ENCODE peak calls at places on chromosomes 13 and 19, in four cellular contexts. O is ascending aorta, T is adrenal gland, Y is neural progenitor cell. U is an unnamed sample.

GRCh38 chr13:28794370-28794769 is 25.8 kb upstream of the MTUS2 start:
- DNase-seq in T (no peak), Y (no peak), O (no peak), U (no peak)

GRCh38 chr13:43374621-43375020 is 351.2 kb downstream of the DNAJC15 start:
- DNase-seq in Y (no peak), O (no peak), T (no peak), U (no peak)

GRCh38 chr13:40247845-40248244 is 418.6 kb downstream of the FOXO1 start:
- DNase-seq in T (no peak), O (no peak), Y (no peak), U (no peak)

GRCh38 chr13:78603240-78603947 is at the start of gene POU4F1:
- DNase-seq in O (no peak), T (no peak), Y (peak; percentile 93), U (no peak)

GRCh38 chr13:21071015-21071414 is 9.6 kb upstream of the LATS2 start:
- DNase-seq in O (no peak), Y (no peak), T (peak; percentile 38), U (no peak)

GRCh38 chr13:26872444-26873173 is 112.0 kb upstream of the GPR12 start:
- DNase-seq in T (peak; percentile 65), Y (peak; percentile 87), O (no peak), U (peak; percentile 20)

GRCh38 chr13:112067871-112068305 is 939 bp downstream of the SOX1 start:
- DNase-seq in T (no peak), Y (peak; percentile 76), O (no peak), U (no peak)

GRCh38 chr13:102847272-102848234 is 1.7 kb downstream of the ERCC5 start:
- DNase-seq in O (no peak), T (no peak), Y (peak; percentile 46), U (no peak)

GRCh38 chr19:54660967-54661366 is 1.8 kb upstream of the LILRB4 start:
- DNase-seq in T (no peak), Y (no peak), O (no peak), U (no peak)

GRCh38 chr13:33536639-33537425 is 251.3 kb upstream of the STARD13 start:
- DNase-seq in T (no peak), O (no peak), Y (no peak), U (no peak)

GRCh38 chr19:36097036-36097435 is 13.9 kb upstream of the OVOL3 start:
- DNase-seq in T (no peak), Y (peak; percentile 55), O (no peak), U (no peak)

GRCh38 chr13:50319603-50320296 is 304.5 kb downstream of the KCNRG start:
- DNase-seq in O (no peak), Y (no peak), T (no peak), U (no peak)

GRCh38 chr19:14432817-14433453 is at the start of gene PKN1:
- DNase-seq in O (no peak), T (peak; percentile 50), Y (peak; percentile 91), U (peak; percentile 72)

GRCh38 chr19:12890787-12891552 is at the start of gene GCDH:
- DNase-seq in O (peak; percentile 99), Y (peak; percentile 99), T (peak; percentile 99), U (peak; percentile 81)

GRCh38 chr19:408441-409005 is 424 bp downstream of the C2CD4C start:
- DNase-seq in T (no peak), Y (no peak), O (no peak), U (no peak)

GRCh38 chr19:33440241-33440640 is 66.7 kb downstream of the CEBPG start:
- DNase-seq in Y (no peak), T (no peak), O (no peak), U (no peak)

GRCh38 chr13:27006519-27007161 is 165.0 kb downstream of the USP12 start:
- DNase-seq in Y (peak; percentile 43), T (no peak), O (no peak), U (no peak)

GRCh38 chr19:16283103-16283469 is 41.5 kb upstream of the KLF2 start:
- DNase-seq in T (no peak), Y (no peak), O (no peak), U (no peak)

GRCh38 chr19:4577020-4577782 is 17.7 kb upstream of the SEMA6B start:
- DNase-seq in O (no peak), T (no peak), Y (no peak), U (no peak)
- TF ChIP-seq CTCF in O (no peak), T (no peak), Y (no peak), U (no peak)

GRCh38 chr19:40594657-40595077 is 6.5 kb upstream of the LTBP4 start:
- DNase-seq in Y (no peak), O (no peak), T (no peak), U (no peak)
- TF ChIP-seq CTCF in Y (no peak), O (no peak), T (no peak), U (no peak)

DNA sequence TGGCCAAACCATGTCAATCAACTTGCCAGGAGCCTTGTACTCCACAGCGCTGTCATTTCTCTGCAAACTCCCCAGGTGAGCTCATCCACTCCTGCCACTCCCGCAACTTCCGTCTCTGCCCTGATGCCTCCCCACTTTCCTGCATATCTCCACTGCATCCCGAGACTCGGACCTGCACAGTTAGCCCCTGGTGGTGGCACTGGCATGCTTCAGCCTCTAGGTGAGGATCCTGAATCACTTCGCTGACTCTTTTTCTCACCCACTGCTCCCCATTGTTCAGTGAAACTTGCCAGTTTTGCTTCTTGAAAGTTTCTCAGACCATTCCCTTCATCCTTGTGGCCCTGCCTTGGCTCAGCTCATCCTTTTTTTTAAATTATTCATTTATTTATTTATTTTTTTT is 3.4 kb upstream of the CTU1 start:
- DNase-seq in O (no peak), Y (peak; percentile 51), T (no peak), U (no peak)
- TF ChIP-seq CTCF in O (no peak), Y (peak; percentile 45), T (peak; percentile 14), U (no peak)

GRCh38 chr19:48826606-48827020 is 9.7 kb downstream of the HSD17B14 start:
- DNase-seq in T (no peak), Y (peak; percentile 30), O (no peak), U (no peak)
- TF ChIP-seq CTCF in T (no peak), Y (peak; percentile 39), O (no peak), U (no peak)

GRCh38 chr13:53206455-53206854 is 177.8 kb downstream of the OLFM4 start:
- DNase-seq in O (no peak), T (no peak), Y (no peak), U (no peak)
- TF ChIP-seq CTCF in O (no peak), T (no peak), Y (peak; percentile 70), U (no peak)

DNA sequence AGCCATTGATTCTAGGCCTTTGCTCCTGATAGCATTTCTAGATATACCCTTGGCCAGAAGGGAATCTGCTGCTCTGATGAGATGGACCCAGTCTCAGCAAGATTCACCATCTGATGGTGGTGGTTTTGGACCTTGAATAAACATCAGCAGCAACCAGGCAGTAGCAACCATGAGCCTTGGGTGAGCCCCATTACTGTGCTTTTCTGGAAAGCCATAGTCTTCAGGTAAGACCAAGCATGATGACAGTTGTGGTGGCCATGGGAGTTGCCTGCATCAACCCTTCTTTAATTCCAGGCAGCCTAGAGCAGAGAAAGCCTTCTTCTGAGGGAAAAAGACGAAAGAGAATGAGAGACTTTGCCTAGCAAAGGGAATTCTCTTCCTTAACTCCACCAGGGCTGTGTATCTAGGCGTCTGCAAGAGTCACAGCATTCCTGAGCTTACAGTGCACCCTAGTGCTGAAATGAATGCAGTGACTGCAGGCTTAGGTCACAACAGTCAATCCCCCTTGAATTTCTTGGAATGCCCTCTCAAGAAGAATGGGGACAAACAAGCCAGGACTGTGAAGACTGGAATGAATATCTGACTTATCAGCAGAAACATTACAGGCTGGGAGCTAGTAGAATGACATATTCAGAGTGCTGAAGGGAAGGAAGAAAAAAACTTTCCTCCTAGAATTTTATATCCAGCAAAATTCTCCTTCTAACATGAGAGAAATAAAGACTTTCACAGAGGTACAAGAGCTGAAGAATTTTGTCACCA is 942.4 kb upstream of the PCDH20 start:
- DNase-seq in O (no peak), T (no peak), Y (peak; percentile 88), U (no peak)
- TF ChIP-seq CTCF in O (no peak), T (peak; percentile 17), Y (peak; percentile 79), U (no peak)

GRCh38 chr19:48190288-48191284 is 20.1 kb downstream of the ZSWIM9 start:
- DNase-seq in T (peak; percentile 86), Y (peak; percentile 81), O (peak; percentile 57), U (no peak)
- TF ChIP-seq CTCF in T (no peak), Y (peak; percentile 55), O (no peak), U (no peak)

GRCh38 chr13:30898721-30899188 is 7.3 kb upstream of the MEDAG start:
- DNase-seq in T (peak; percentile 15), Y (no peak), O (peak; percentile 94), U (no peak)
- TF ChIP-seq CTCF in T (no peak), Y (no peak), O (no peak), U (no peak)

DNA sequence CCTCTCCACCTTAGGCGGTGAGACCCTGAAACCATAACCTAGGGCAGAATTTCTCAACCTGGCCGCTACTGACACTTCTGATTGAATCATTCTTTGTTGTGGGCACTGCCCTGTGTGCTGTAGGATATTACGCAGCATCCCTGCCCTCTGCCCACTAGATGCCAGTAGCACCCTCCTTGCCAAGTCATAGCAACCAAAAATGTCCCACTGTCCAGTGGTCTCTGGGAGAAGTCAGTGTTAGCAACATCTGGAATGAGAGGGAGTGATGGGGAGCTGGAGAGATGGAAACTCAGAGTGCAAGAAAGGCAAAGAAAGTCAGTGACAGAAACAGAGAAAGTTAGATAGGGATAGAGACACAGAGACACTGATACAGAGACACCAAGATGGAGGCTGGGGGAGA is 13.6 kb downstream of the KLK4 start:
- DNase-seq in T (no peak), O (no peak), Y (no peak), U (no peak)
- TF ChIP-seq CTCF in T (no peak), O (no peak), Y (no peak), U (no peak)

GRCh38 chr13:99811067-99811715 is 160.4 kb downstream of the ZIC5 start:
- DNase-seq in Y (no peak), O (no peak), T (no peak), U (no peak)
- TF ChIP-seq CTCF in Y (no peak), O (no peak), T (no peak), U (no peak)